ENCODE peak calls at places on chromosome 14, in eight cellular contexts. Z, X, I, U, C, S, F and G are unnamed samples.

GRCh38 chr14:30410986-30411385 is 148.0 kb upstream of the G2E3 start:
- DNase-seq in Z (no peak), S (no peak), U (no peak), X (no peak), C (no peak), F (no peak), I (no peak), G (no peak)

GRCh38 chr14:37436519-37436918 is 158.5 kb downstream of the FOXA1 start:
- DNase-seq in Z (no peak), U (no peak), S (no peak), X (no peak), C (no peak), F (no peak), I (no peak), G (no peak)

GRCh38 chr14:61561657-61562276 is 133.5 kb upstream of the HIF1A start:
- DNase-seq in C (peak; percentile 79), Z (no peak), S (peak; percentile 51), X (peak; percentile 78), I (peak; percentile 76), U (no peak), F (peak; percentile 74), G (peak; percentile 91)

GRCh38 chr14:101360045-101360931 is 201.0 kb upstream of the DIO3 start:
- DNase-seq in S (peak; percentile 67), X (peak; percentile 88), I (no peak), Z (no peak), C (peak; percentile 74), U (no peak), F (no peak), G (peak; percentile 55)

GRCh38 chr14:64722842-64723447 is 18.7 kb downstream of the PLEKHG3 start:
- DNase-seq in Z (peak; percentile 78), F (no peak), C (no peak), S (no peak), U (no peak), I (no peak), X (peak; percentile 36), G (peak; percentile 33)

GRCh38 chr14:105301103-105301914 is 508 bp upstream of the BRF1 start:
- DNase-seq in I (peak; percentile 99), U (peak; percentile 99), C (peak; percentile 100), X (peak; percentile 99), Z (peak; percentile 97), F (peak; percentile 100), S (peak; percentile 99), G (peak; percentile 98)

GRCh38 chr14:37594916-37595808 is at the start of the genes FOXA1 and TTC6:
- DNase-seq in Z (peak; percentile 35), S (no peak), X (peak; percentile 56), F (peak; percentile 83), I (peak; percentile 70), U (peak; percentile 72), C (peak; percentile 58), G (peak; percentile 77)

GRCh38 chr14:101961011-101961721 is 3.2 kb upstream of the DYNC1H1 start:
- DNase-seq in U (peak; percentile 90), C (peak; percentile 89), I (peak; percentile 77), F (peak; percentile 87), Z (peak; percentile 86), X (peak; percentile 85), S (peak; percentile 67), G (peak; percentile 85)

GRCh38 chr14:105077649-105077995 is 12.4 kb upstream of the GPR132 start:
- DNase-seq in S (no peak), Z (no peak), X (no peak), U (no peak), F (peak; percentile 55), I (no peak), C (peak; percentile 44), G (no peak)

GRCh38 chr14:104886690-104887622 is 21.9 kb downstream of the CEP170B start:
- DNase-seq in C (no peak), X (peak; percentile 51), F (peak; percentile 79), I (no peak), Z (no peak), S (peak; percentile 15), U (no peak), G (peak; percentile 48)

DNA sequence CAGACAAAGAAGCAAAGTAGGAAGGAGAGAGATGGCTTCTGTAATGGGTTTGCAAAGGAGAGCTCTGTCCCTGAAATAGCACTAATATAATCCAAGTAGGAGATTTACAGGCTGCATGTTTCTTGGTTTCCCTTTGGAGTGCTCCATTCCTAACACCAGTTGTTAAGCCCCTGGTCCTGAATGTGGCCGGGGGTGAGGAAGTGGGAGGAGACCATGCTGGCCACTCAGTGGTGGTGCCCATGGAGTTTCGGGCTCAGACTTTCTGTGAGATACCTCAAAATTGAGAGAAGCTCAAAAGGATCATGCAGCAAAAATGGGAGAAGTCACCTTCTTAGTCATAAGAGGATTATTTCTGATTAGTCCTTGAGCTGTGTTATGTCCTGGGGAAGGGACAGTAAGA is 88.5 kb downstream of the DAD1 start:
- DNase-seq in S (no peak), C (no peak), F (no peak), Z (no peak), U (no peak), X (no peak), I (no peak), G (no peak)
- H3K4me1 ChIP-seq in S (peaks cover 54% of the 10 kb centered on the region), C (no peaks in the 10 kb centered on the region), F (no peaks in the 10 kb centered on the region), Z (peaks cover 14% of the 10 kb centered on the region), U (peaks cover 7% of the 10 kb centered on the region), X (no peaks in the 10 kb centered on the region), I (peaks cover 2% of the 10 kb centered on the region), G (no peaks in the 10 kb centered on the region)

GRCh38 chr14:96038920-96039632 is at the start of gene C14orf132:
- DNase-seq in U (peak; percentile 75), C (peak; percentile 70), F (peak; percentile 88), S (peak; percentile 66), X (peak; percentile 75), I (peak; percentile 78), Z (no peak), G (peak; percentile 83)
- H3K27ac ChIP-seq in U (no peak within 1 kb of the TSS), C (peak within 1 kb of the TSS; percentile 66), F (peak within 1 kb of the TSS; percentile 85), S (peak within 1 kb of the TSS; percentile 42), X (no peak within 1 kb of the TSS), I (no peak within 1 kb of the TSS), Z (no peak within 1 kb of the TSS), G (peak within 1 kb of the TSS; percentile 69)

GRCh38 chr14:32077081-32078029 is at the start of gene ARHGAP5:
- DNase-seq in U (peak; percentile 91), X (no peak), Z (peak; percentile 80), S (no peak), I (peak; percentile 38), F (peak; percentile 91), C (peak; percentile 70), G (no peak)

GRCh38 chr14:32080001-32080510 is 3.0 kb downstream of the ARHGAP5 start:
- DNase-seq in F (no peak), Z (no peak), X (no peak), S (no peak), I (no peak), U (no peak), C (no peak), G (no peak)

GRCh38 chr14:32076278-32077080 is 625 bp upstream of the ARHGAP5 start:
- DNase-seq in C (peak; percentile 95), I (peak; percentile 95), X (peak; percentile 98), F (peak; percentile 97), Z (peak; percentile 86), S (peak; percentile 96), U (peak; percentile 98), G (peak; percentile 99)

GRCh38 chr14:32078030-32078793 is 1.1 kb downstream of the ARHGAP5 start:
- DNase-seq in F (peak; percentile 34), Z (peak; percentile 72), I (peak; percentile 41), X (no peak), U (peak; percentile 27), C (peak; percentile 71), S (peak; percentile 33), G (no peak)

DNA sequence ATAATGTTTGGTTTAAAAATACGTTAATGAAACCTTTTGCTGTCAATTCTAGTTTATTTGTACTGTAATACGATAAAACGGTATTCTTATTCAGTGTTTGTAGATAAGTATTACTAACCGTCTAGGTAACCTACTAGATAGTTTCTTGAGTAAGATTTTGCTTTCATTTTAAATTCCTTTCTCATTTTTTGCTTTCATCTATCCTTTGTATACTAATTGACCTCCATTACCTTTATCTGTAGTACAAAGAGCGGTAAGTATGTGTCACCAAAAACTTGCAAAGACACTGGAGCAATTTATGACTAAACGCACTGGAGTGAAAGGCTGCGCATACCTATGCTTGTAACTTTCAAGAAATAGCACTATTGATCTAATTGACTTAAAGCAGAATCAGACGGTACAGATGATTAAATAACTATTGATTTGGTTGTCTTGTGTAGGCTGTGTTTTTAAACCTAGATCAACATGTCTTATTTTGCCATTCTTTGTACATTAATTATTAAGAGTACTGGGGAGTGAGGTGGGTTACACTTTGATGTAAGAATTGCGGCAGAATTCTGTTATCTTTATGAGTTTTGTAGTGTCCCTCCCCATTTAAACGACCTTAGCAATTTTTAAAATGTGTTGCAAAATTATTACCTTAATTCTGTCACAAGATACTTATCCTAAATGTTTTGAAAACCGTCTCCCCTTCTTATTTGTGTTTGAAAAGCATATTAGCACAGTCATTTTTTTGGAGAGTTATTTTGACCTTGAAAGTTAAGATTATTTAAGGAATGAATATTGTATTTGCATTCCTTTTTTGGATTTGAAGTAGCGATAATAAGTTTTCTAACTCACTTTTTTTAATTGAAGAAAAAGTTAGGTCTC is 1.9 kb downstream of the ARHGAP5 start:
- DNase-seq in F (no peak), I (no peak), S (no peak), X (no peak), C (no peak), Z (peak; percentile 60), U (peak; percentile 24), G (no peak)
- H3K4me3 ChIP-seq in F (peak overlapping the region; percentile 81), I (no peak overlapping the region), S (peak overlapping the region; percentile 94), X (peak overlapping the region; percentile 90), C (peak overlapping the region; percentile 96), Z (peak overlapping the region; percentile 96), U (peak overlapping the region; percentile 80), G (peak overlapping the region; percentile 38)

GRCh38 chr14:99601301-99601945 is 2.6 kb downstream of the CCDC85C start:
- DNase-seq in X (no peak), I (peak; percentile 68), C (peak; percentile 65), U (no peak), F (no peak), S (no peak), Z (no peak), G (no peak)

GRCh38 chr14:99598774-99599173 is 5.2 kb downstream of the CCDC85C start:
- DNase-seq in S (no peak), F (no peak), X (no peak), I (no peak), C (no peak), U (peak; percentile 87), Z (no peak), G (no peak)

GRCh38 chr14:99599440-99599839 is 4.6 kb downstream of the CCDC85C start:
- DNase-seq in F (no peak), I (no peak), S (no peak), X (no peak), Z (no peak), C (peak; percentile 71), U (no peak), G (no peak)

GRCh38 chr14:99602054-99602787 is 1.8 kb downstream of the CCDC85C start:
- DNase-seq in U (peak; percentile 30), S (no peak), I (peak; percentile 41), Z (no peak), X (no peak), F (no peak), C (peak; percentile 86), G (no peak)

DNA sequence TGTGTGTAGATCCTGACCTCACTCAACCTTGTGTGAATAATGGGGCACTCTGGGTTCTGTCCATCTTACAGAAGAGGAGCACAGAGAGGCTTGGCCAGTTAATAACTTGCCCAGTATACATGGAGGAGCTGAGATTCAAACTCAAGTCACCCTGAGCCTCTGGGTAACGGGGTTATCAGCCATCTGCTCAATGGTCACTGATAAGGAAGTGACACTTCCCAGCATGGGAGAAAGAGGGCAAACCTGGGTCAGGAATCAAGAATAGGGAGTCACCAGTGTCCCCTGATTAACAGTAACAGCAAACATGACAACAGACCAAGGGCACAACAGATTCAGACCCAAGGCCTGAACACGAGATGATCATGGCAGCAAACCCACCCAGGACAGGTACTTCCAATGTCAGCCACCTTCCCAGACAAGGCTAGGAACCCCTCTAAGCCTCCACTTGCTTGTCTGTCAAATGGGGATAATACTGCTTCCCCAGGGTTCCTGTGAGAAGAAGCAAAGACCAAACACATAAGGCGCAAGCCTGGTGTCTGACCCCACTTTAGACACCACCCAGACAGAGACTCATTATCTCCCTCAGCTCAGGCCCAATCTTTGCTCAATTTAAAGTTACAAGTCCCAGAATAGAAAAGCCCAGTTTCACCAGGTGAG is 3.6 kb downstream of the CCDC85C start:
- DNase-seq in S (no peak), U (no peak), I (no peak), Z (no peak), X (no peak), F (no peak), C (no peak), G (no peak)
- H3K4me1 ChIP-seq in S (peaks cover 93% of the 10 kb centered on the region), U (peaks cover 42% of the 10 kb centered on the region), I (peaks cover 48% of the 10 kb centered on the region), Z (peaks cover 20% of the 10 kb centered on the region), X (peaks cover 27% of the 10 kb centered on the region), F (peaks cover 26% of the 10 kb centered on the region), C (peaks cover 6% of the 10 kb centered on the region), G (no peaks in the 10 kb centered on the region)